ENCODE peak calls at places on chromosomes 16 and 17, in four cellular contexts. One of them, this sample, is unnamed.

GRCh38 chr17:65530158-65530984 is 31.1 kb downstream of the AXIN2 start:
- DNase-seq in PC-9: peak; percentile 32
- DNase-seq in H1: no peak
- DNase-seq in HCT116: no peak
- DNase-seq in this sample: no peak

GRCh38 chr16:84547539-84548058 is 43.1 kb upstream of the MEAK7 start:
- DNase-seq in PC-9: no peak
- DNase-seq in H1: peak; percentile 58
- DNase-seq in HCT116: no peak
- DNase-seq in this sample: no peak

GRCh38 chr16:63890072-63890471 is 1231.8 kb downstream of the CDH11 start:
- DNase-seq in PC-9: no peak
- DNase-seq in H1: no peak
- DNase-seq in HCT116: no peak
- DNase-seq in this sample: peak; percentile 14

GRCh38 chr17:6940186-6940649 is 55.6 kb upstream of the ALOX12 start:
- DNase-seq in PC-9: no peak
- DNase-seq in H1: no peak
- DNase-seq in HCT116: no peak
- DNase-seq in this sample: no peak

GRCh38 chr16:10941127-10941933 is 938 bp downstream of the DEXI start:
- DNase-seq in PC-9: no peak
- DNase-seq in H1: peak; percentile 58
- DNase-seq in HCT116: no peak
- DNase-seq in this sample: peak; percentile 36

GRCh38 chr16:78506372-78507193 is 407.1 kb downstream of the WWOX start:
- DNase-seq in PC-9: no peak
- DNase-seq in H1: no peak
- DNase-seq in HCT116: no peak
- DNase-seq in this sample: no peak

GRCh38 chr17:49963626-49964538 is 5.1 kb upstream of the DLX4 start:
- DNase-seq in PC-9: no peak
- DNase-seq in H1: peak; percentile 79
- DNase-seq in HCT116: no peak
- DNase-seq in this sample: no peak

GRCh38 chr16:30527635-30528178 is 1.3 kb upstream of the ZNF768 start:
- DNase-seq in PC-9: peak; percentile 98
- DNase-seq in H1: no peak
- DNase-seq in HCT116: no peak
- DNase-seq in this sample: peak; percentile 84

GRCh38 chr16:30609002-30609927 is 924 bp downstream of the ZNF689 start:
- DNase-seq in PC-9: no peak
- DNase-seq in H1: peak; percentile 77
- DNase-seq in HCT116: no peak
- DNase-seq in this sample: no peak

GRCh38 chr16:937723-938122 is 33.1 kb downstream of the LMF1 start:
- DNase-seq in PC-9: no peak
- DNase-seq in H1: no peak
- DNase-seq in HCT116: no peak
- DNase-seq in this sample: no peak

GRCh38 chr17:42686520-42687137 is 4.3 kb downstream of the CNTNAP1 start:
- DNase-seq in PC-9: no peak
- DNase-seq in H1: no peak
- DNase-seq in HCT116: no peak
- DNase-seq in this sample: no peak

GRCh38 chr17:73291260-73291801 is 20.5 kb downstream of the CDC42EP4 start:
- DNase-seq in PC-9: peak; percentile 94
- DNase-seq in H1: no peak
- DNase-seq in HCT116: peak; percentile 79
- DNase-seq in this sample: peak; percentile 89

GRCh38 chr16:86836503-86837125 is 258.3 kb downstream of the FOXL1 start:
- DNase-seq in PC-9: no peak
- DNase-seq in H1: no peak
- DNase-seq in HCT116: no peak
- DNase-seq in this sample: peak; percentile 86

GRCh38 chr17:43019418-43019817 is 2.8 kb downstream of the VAT1 start:
- DNase-seq in PC-9: no peak
- DNase-seq in H1: no peak
- DNase-seq in HCT116: no peak
- DNase-seq in this sample: no peak

GRCh38 chr16:16073884-16074781 is 124.7 kb downstream of the ABCC1 start:
- DNase-seq in PC-9: peak; percentile 98
- DNase-seq in H1: peak; percentile 56
- DNase-seq in HCT116: no peak
- DNase-seq in this sample: no peak

GRCh38 chr16:53999841-54000240 is 286.7 kb downstream of the IRX3 start:
- DNase-seq in PC-9: no peak
- DNase-seq in H1: no peak
- DNase-seq in HCT116: no peak
- DNase-seq in this sample: no peak

GRCh38 chr17:76554131-76554530 is 14.3 kb downstream of the PRCD start:
- DNase-seq in PC-9: no peak
- DNase-seq in H1: no peak
- DNase-seq in HCT116: no peak
- DNase-seq in this sample: no peak

GRCh38 chr16:85162478-85163277 is 50.4 kb upstream of the CIBAR2 start:
- DNase-seq in PC-9: no peak
- DNase-seq in H1: no peak
- DNase-seq in HCT116: no peak
- DNase-seq in this sample: no peak

GRCh38 chr17:3603119-3603869 is 5.9 kb downstream of the TRPV1 start:
- DNase-seq in PC-9: peak; percentile 88
- DNase-seq in H1: no peak
- DNase-seq in HCT116: no peak
- DNase-seq in this sample: peak; percentile 98

GRCh38 chr17:32192379-32192778 is 50.1 kb downstream of the RHOT1 start:
- DNase-seq in PC-9: no peak
- DNase-seq in H1: no peak
- DNase-seq in HCT116: no peak
- DNase-seq in this sample: peak; percentile 8

GRCh38 chr16:84368327-84368996 is at the start of gene ATP2C2:
- DNase-seq in PC-9: peak; percentile 68
- DNase-seq in H1: peak; percentile 93
- DNase-seq in HCT116: peak; percentile 51
- DNase-seq in this sample: peak; percentile 62

GRCh38 chr17:47427985-47428384 is 102.9 kb upstream of the NPEPPS start:
- DNase-seq in PC-9: no peak
- DNase-seq in H1: no peak
- DNase-seq in HCT116: no peak
- DNase-seq in this sample: no peak

GRCh38 chr17:47423406-47424295 is 99.9 kb downstream of the EFCAB13 start:
- DNase-seq in PC-9: no peak
- DNase-seq in H1: peak; percentile 72
- DNase-seq in HCT116: no peak
- DNase-seq in this sample: peak; percentile 23
- TF ChIP-seq EZH2 in PC-9: no peak
- TF ChIP-seq EZH2 in H1: peak; percentile 32
- TF ChIP-seq EZH2 in HCT116: no peak
- TF ChIP-seq EZH2 in this sample: no peak

GRCh38 chr17:45228121-45228941 is 6.6 kb downstream of the FMNL1 start:
- DNase-seq in PC-9: no peak
- DNase-seq in H1: no peak
- DNase-seq in HCT116: no peak
- DNase-seq in this sample: no peak
- H3K4me2 ChIP-seq in PC-9: peak overlapping the region; percentile 70
- H3K4me2 ChIP-seq in H1: peak overlapping the region; percentile 18
- H3K4me2 ChIP-seq in HCT116: peak overlapping the region; percentile 68
- H3K4me2 ChIP-seq in this sample: peak overlapping the region; percentile 56

GRCh38 chr17:39621523-39622379 is 5.0 kb upstream of the PPP1R1B start:
- DNase-seq in PC-9: peak; percentile 60
- DNase-seq in H1: peak; percentile 100
- DNase-seq in HCT116: no peak
- DNase-seq in this sample: peak; percentile 66
- TF ChIP-seq EZH2 in PC-9: no peak
- TF ChIP-seq EZH2 in H1: no peak
- TF ChIP-seq EZH2 in HCT116: no peak
- TF ChIP-seq EZH2 in this sample: no peak

DNA sequence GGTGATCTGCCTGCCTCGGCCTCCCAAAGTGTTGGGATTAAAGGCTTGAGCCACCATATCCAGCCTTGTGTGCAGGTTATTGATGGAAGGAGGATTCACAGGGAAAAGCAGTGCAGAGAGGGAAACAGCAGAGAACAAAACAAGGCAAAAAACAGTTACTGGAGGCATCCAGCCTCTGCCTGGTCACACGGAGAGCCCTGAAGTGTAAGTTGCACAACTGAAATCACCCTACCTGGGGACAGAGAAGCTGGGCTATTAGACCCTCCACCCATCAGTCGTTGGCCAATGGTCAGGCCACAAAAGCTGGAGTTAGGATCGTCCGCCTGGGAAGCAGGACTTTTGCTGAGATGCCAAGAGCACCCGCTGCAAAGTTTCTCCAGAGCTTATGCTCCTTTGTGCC is 57.9 kb upstream of the BCO1 start:
- DNase-seq in PC-9: no peak
- DNase-seq in H1: no peak
- DNase-seq in HCT116: no peak
- DNase-seq in this sample: no peak
- H3K4me2 ChIP-seq in PC-9: peak overlapping the region; percentile 78
- H3K4me2 ChIP-seq in H1: peak overlapping the region; percentile 77
- H3K4me2 ChIP-seq in HCT116: peak overlapping the region; percentile 93
- H3K4me2 ChIP-seq in this sample: peak overlapping the region; percentile 34

DNA sequence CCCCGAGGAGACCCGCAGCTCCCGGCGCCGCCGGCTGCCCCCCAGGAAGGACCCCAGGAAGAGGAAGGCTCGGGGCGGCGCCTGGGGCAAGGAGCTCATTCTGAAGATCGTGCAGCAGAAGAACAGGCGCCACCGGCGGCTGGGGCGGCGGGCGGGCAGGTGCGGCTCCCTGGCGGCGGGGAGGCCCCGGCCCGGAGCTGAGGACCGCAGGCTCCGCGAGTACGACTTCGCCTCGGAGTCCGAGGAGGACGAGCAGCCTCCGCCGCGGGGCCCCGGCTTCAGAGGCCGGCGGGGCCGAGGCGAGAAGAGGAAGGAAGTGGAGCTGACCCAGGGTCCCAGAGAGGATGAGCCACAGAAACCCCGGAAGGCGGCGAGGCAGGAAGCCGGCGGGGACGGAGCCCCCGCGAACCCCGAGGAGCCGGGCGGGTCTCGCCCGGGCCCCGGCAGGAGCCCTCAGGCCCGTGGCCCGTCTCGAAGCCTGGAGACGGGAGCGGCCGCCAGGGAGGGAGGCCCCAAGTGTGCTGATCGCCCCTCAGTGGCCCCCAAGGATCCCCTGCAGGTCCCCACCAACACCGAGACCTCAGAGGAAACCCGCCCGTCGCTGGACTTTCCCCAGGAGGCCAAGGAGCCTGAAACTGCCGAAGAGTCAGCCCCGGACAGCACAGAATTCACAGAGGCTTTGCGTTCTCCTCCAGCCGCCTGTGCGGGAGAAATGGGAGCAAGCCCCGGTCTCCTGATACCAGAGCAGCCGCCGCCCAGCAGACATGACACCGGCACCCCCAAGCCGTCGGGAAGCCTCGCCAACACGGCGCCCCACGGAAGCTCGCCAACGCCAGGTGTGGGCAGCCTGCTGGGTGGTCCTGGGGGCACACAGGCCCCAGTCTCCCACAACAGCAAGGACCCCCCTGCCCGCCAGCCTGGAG is 22.3 kb upstream of the ZFPM1 start:
- DNase-seq in PC-9: no peak
- DNase-seq in H1: peak; percentile 74
- DNase-seq in HCT116: no peak
- DNase-seq in this sample: no peak
- TF ChIP-seq EZH2 in PC-9: no peak
- TF ChIP-seq EZH2 in H1: peak; percentile 47
- TF ChIP-seq EZH2 in HCT116: no peak
- TF ChIP-seq EZH2 in this sample: no peak

This sample was measured in mammary epithelial cell.